ENCODE peak calls at places on chromosomes 7 and 10, in seven cellular contexts. R, M, N, W, S, F and X are unnamed samples.

GRCh38 chr7:100034871-100035510 is 14.6 kb upstream of the ZSCAN21 start:
- DNase-seq in M (no peak), R (no peak), F (no peak), S (no peak), N (no peak), W (peak; percentile 89), X (no peak)

GRCh38 chr7:76386691-76387260 is 22.7 kb downstream of the SSC4D start:
- DNase-seq in F (no peak), W (no peak), R (no peak), S (no peak), M (no peak), N (no peak), X (no peak)

GRCh38 chr7:19982841-19983835 is 209.7 kb upstream of the TMEM196 start:
- DNase-seq in N (no peak), M (peak; percentile 44), S (no peak), R (peak; percentile 20), W (peak; percentile 89), F (no peak), X (no peak)

GRCh38 chr10:25616903-25617592 is 317.0 kb upstream of the MYO3A start:
- DNase-seq in N (no peak), R (no peak), M (no peak), S (no peak), W (no peak), F (no peak), X (no peak)

GRCh38 chr7:64686493-64687184 is 20.7 kb downstream of the ZNF107 start:
- DNase-seq in F (no peak), M (peak; percentile 68), R (peak; percentile 59), S (no peak), N (no peak), W (no peak), X (no peak)

GRCh38 chr7:27866256-27866655 is 126.3 kb downstream of the TAX1BP1 start:
- DNase-seq in R (no peak), M (peak; percentile 13), W (no peak), F (no peak), N (no peak), S (no peak), X (no peak)

GRCh38 chr10:93818086-93818485 is 60.4 kb downstream of the LGI1 start:
- DNase-seq in M (no peak), W (no peak), N (no peak), F (no peak), S (peak; percentile 12), R (no peak), X (no peak)

GRCh38 chr7:51369746-51370145 is 53.1 kb upstream of the COBL start:
- DNase-seq in S (no peak), W (peak; percentile 5), F (no peak), M (no peak), N (no peak), R (no peak), X (no peak)

GRCh38 chr10:121774813-121775212 is 153.0 kb downstream of the ATE1 start:
- DNase-seq in M (no peak), F (no peak), R (no peak), W (peak; percentile 26), N (no peak), S (no peak), X (no peak)

GRCh38 chr10:118873738-118874105 is 119.0 kb upstream of the CACUL1 start:
- DNase-seq in M (no peak), W (no peak), N (no peak), R (no peak), F (no peak), S (no peak), X (no peak)

GRCh38 chr10:122113161-122113944 is 124.4 kb downstream of the TACC2 start:
- DNase-seq in S (peak; percentile 74), R (no peak), F (peak; percentile 89), M (peak; percentile 46), W (peak; percentile 74), N (no peak), X (peak; percentile 78)

GRCh38 chr7:153061913-153062528 is 302.5 kb downstream of the ACTR3B start:
- DNase-seq in W (no peak), R (no peak), S (no peak), M (no peak), N (no peak), F (no peak), X (no peak)

GRCh38 chr7:152512711-152513110 is 76.9 kb upstream of the KMT2C start:
- DNase-seq in F (no peak), W (no peak), N (no peak), M (peak; percentile 66), S (no peak), R (no peak), X (no peak)

GRCh38 chr7:20269726-20270125 is 52.5 kb upstream of the MACC1 start:
- DNase-seq in R (no peak), W (peak; percentile 41), M (no peak), S (no peak), N (no peak), F (no peak), X (no peak)

GRCh38 chr7:64602518-64602917 is 39.6 kb upstream of the ZNF680 start:
- DNase-seq in N (no peak), W (peak; percentile 33), M (no peak), S (no peak), F (no peak), R (no peak), X (no peak)

DNA sequence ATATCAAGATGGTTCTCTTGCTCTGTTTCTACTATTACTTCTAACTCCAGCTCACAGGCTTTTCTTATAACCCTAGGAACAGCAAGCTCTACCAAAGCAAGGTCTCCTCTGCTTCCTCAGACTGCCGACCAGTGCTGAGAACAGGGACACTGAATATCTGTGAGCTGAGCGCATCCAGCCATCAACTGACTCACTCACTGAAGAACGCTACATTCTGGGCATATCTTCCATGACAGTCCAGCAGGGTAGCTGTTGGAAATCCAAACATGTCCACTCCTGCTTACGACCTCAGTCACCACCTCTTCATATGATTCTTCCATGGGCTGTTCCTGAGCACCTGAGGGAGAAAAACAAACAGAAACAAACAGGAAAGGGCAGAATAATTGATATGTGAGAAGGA is 2.8 kb downstream of the ZNF32 start:
- DNase-seq in W (no peak), N (no peak), M (no peak), F (no peak), R (no peak), S (no peak), X (no peak)
- H3K9me3 ChIP-seq in W (peaks cover 7% of the 10 kb centered on the region), N (peaks cover 10% of the 10 kb centered on the region), M (peaks cover 48% of the 10 kb centered on the region), F (peaks cover 48% of the 10 kb centered on the region), R (peaks cover 25% of the 10 kb centered on the region), S (peaks cover 67% of the 10 kb centered on the region), X (peaks cover 61% of the 10 kb centered on the region)

DNA sequence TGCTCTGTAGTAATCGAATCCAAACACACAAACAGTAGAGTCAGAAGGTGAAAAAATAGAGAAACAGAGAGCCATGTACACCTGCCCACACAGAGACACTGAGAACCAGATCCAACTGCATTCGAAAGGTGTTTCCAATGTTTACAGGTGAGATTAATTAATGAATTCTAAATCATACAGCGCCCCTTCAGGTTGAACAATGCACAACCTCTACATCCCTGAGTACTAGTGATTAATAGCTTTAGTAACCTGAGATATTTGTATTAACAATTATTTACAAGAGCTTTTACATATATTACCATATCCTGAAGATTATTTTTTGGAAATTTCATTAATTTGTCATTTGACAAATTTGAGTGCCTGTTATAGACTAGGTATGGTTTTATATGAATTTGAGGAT is 7.6 kb upstream of the MRC1 start:
- DNase-seq in M (no peak), S (no peak), N (no peak), W (no peak), F (no peak), R (no peak), X (no peak)
- TF ChIP-seq CTCF in M (peak; percentile 33), S (no peak), N (no peak), W (no peak), F (peak; percentile 10), R (peak; percentile 45), X (no peak)

DNA sequence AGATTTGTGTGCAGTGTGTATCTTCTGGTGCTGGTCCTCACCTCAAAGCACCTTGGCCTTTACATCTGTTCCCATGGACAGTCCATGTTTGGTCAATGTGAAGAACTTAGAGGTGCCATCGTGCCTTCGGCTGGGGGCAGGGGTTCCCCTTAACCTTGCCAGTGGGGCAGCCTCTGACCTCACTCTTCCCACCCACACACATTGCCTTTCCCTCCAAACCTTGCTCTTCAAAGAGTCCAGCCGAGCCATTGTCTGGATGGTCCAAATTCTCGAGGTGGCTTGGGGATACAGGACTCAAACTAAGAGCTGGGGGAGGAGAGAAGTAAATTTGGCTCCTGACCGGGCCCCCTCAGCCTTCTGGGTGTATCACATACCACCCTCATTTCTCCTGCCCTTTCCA is 76.2 kb upstream of the HABP2 start:
- DNase-seq in M (no peak), F (no peak), W (no peak), N (no peak), R (no peak), S (no peak), X (no peak)
- H3K9me3 ChIP-seq in M (peaks cover 4% of the 10 kb centered on the region), F (peaks cover 9% of the 10 kb centered on the region), W (no peaks in the 10 kb centered on the region), N (no peaks in the 10 kb centered on the region), R (no peaks in the 10 kb centered on the region), S (peaks cover 31% of the 10 kb centered on the region), X (peaks cover 18% of the 10 kb centered on the region)

GRCh38 chr7:520503-521161 is 986 bp upstream of the PDGFA start:
- DNase-seq in S (peak; percentile 23), W (no peak), N (no peak), M (no peak), R (no peak), F (no peak), X (no peak)
- TF ChIP-seq CTCF in S (no peak), W (no peak), N (no peak), M (no peak), R (no peak), F (no peak), X (no peak)

GRCh38 chr7:41756783-41757182 is 53.9 kb upstream of the INHBA start:
- DNase-seq in F (no peak), S (no peak), N (no peak), R (no peak), W (no peak), M (no peak), X (no peak)

GRCh38 chr7:41754046-41754445 is 51.2 kb upstream of the INHBA start:
- DNase-seq in F (no peak), N (no peak), M (no peak), W (no peak), S (no peak), R (no peak), X (no peak)

GRCh38 chr7:41752615-41753014 is 49.7 kb upstream of the INHBA start:
- DNase-seq in M (no peak), N (no peak), F (no peak), W (no peak), S (no peak), R (no peak), X (no peak)

GRCh38 chr7:41758321-41758720 is 55.4 kb upstream of the INHBA start:
- DNase-seq in R (no peak), W (no peak), F (no peak), S (no peak), M (peak; percentile 43), N (no peak), X (no peak)

GRCh38 chr7:41755100-41755499 is 52.2 kb upstream of the INHBA start:
- DNase-seq in M (no peak), W (peak; percentile 10), F (no peak), S (no peak), R (no peak), N (no peak), X (no peak)
- H3K9me3 ChIP-seq in M (peaks cover 24% of the 10 kb centered on the region), W (no peaks in the 10 kb centered on the region), F (peaks cover 24% of the 10 kb centered on the region), S (peaks cover 35% of the 10 kb centered on the region), R (no peaks in the 10 kb centered on the region), N (no peaks in the 10 kb centered on the region), X (peaks cover 16% of the 10 kb centered on the region)

DNA sequence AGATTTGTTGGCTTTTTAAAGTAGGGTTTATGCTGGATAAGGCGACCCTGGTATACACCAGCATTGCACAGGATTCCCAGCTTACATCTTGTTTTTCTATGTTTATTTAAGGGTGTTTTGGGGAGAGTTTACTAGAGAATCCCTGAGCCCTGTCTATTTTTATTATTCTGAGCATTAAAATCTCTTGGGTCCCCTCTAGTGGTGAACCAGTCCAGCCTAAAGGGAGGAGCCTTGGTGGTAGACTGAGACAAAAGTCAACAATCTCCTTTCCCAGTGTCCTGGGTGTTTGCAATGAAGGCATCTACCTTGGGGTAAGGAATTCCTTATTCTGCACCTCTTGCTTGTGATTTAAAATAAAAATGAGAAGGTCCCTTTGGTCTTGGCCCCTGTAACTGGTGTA is 38.2 kb downstream of the ANTXRL start:
- DNase-seq in N (no peak), R (no peak), F (no peak), W (no peak), M (no peak), S (no peak), X (no peak)
- TF ChIP-seq CTCF in N (no peak), R (peak; percentile 10), F (peak; percentile 33), W (peak; percentile 48), M (peak; percentile 63), S (peak; percentile 32), X (no peak)